ENCODE peak calls at places on chromosomes 5 and 9, in five cellular contexts. F is choroid plexus epithelial cell, E is suprapubic skin, G is nephron progenitor cell, X is astrocyte of the spinal cord. P is an unnamed sample.

GRCh38 chr5:160467555-160468418 is 46.1 kb downstream of the PTTG1 start:
- DNase-seq in E (peak; percentile 86), F (peak; percentile 91), G (peak; percentile 6), X (peak; percentile 85), P (no peak)

GRCh38 chr9:137295313-137296213 is 6.5 kb downstream of the NRARP start:
- DNase-seq in X (no peak), E (no peak), F (peak; percentile 17), G (peak; percentile 78), P (no peak)

GRCh38 chr9:133067813-133068212 is 6.0 kb downstream of the CEL start:
- DNase-seq in E (no peak), G (no peak), F (no peak), X (no peak), P (no peak)

GRCh38 chr5:57937025-57937424 is 454.4 kb upstream of the ACTBL2 start:
- DNase-seq in G (no peak), X (no peak), E (no peak), F (peak; percentile 69), P (no peak)

GRCh38 chr9:21964925-21965385 is 29.2 kb downstream of the CDKN2A start:
- DNase-seq in X (peak; percentile 61), F (peak; percentile 88), G (peak; percentile 25), E (peak; percentile 75), P (no peak)

GRCh38 chr9:130977811-130978221 is 31.2 kb upstream of the LAMC3 start:
- DNase-seq in X (no peak), E (no peak), G (no peak), F (no peak), P (no peak)

GRCh38 chr9:125391704-125392103 is 130.1 kb downstream of the GAPVD1 start:
- DNase-seq in X (no peak), E (no peak), F (no peak), G (no peak), P (no peak)

GRCh38 chr9:78357165-78357873 is 60.4 kb downstream of the PSAT1 start:
- DNase-seq in E (no peak), X (no peak), G (no peak), F (no peak), P (no peak)

GRCh38 chr9:127637322-127637847 is 25.3 kb downstream of the STXBP1 start:
- DNase-seq in G (no peak), F (peak; percentile 88), E (no peak), X (peak; percentile 51), P (peak; percentile 16)

GRCh38 chr9:116287721-116288120 is 134.1 kb downstream of the PAPPA start:
- DNase-seq in X (peak; percentile 60), G (no peak), E (no peak), F (peak; percentile 54), P (no peak)

GRCh38 chr9:135536166-135536565 is 9.8 kb upstream of the OBP2A start:
- DNase-seq in F (peak; percentile 83), E (peak; percentile 72), G (no peak), X (peak; percentile 29), P (peak; percentile 59)

GRCh38 chr5:93677344-93678021 is 63.9 kb downstream of the POU5F2 start:
- DNase-seq in E (no peak), G (peak; percentile 68), F (peak; percentile 96), X (peak; percentile 96), P (peak; percentile 79)

GRCh38 chr9:132485454-132485853 is 75.4 kb downstream of the CFAP77 start:
- DNase-seq in G (no peak), E (no peak), F (no peak), X (no peak), P (no peak)

GRCh38 chr5:137666109-137666850 is 69.6 kb downstream of the KLHL3 start:
- DNase-seq in E (no peak), G (no peak), X (peak; percentile 20), F (peak; percentile 56), P (no peak)

GRCh38 chr5:124719346-124719967 is 27.0 kb downstream of the ZNF608 start:
- DNase-seq in F (no peak), E (no peak), X (no peak), G (no peak), P (no peak)

GRCh38 chr5:157714480-157714879 is 16.7 kb upstream of the THG1L start:
- DNase-seq in G (no peak), F (no peak), E (no peak), X (no peak), P (no peak)

GRCh38 chr5:119291877-119292276 is 63.9 kb upstream of the TNFAIP8 start:
- DNase-seq in F (no peak), X (no peak), G (no peak), E (no peak), P (no peak)

GRCh38 chr9:133702798-133703570 is 35.2 kb downstream of the SARDH start:
- DNase-seq in E (no peak), G (peak; percentile 7), X (no peak), F (no peak), P (no peak)

GRCh38 chr9:94855919-94856318 is 129.4 kb downstream of the AOPEP start:
- DNase-seq in F (no peak), E (no peak), G (no peak), X (peak; percentile 37), P (no peak)

GRCh38 chr5:74865293-74865798 is 841 bp downstream of the FAM169A start:
- DNase-seq in E (no peak), F (no peak), G (peak; percentile 22), X (no peak), P (no peak)

GRCh38 chr9:14315754-14316573 is 2.0 kb upstream of the NFIB start:
- DNase-seq in G (peak; percentile 40), F (peak; percentile 63), E (no peak), X (peak; percentile 47), P (no peak)

GRCh38 chr5:126918624-126918957 is 111.8 kb downstream of the MARCHF3 start:
- DNase-seq in E (no peak), X (no peak), F (no peak), G (no peak), P (no peak)

GRCh38 chr9:105280730-105281129 is 36.3 kb downstream of the SLC44A1 start:
- DNase-seq in E (no peak), X (no peak), G (no peak), F (no peak), P (no peak)

GRCh38 chr9:85892406-85892805 is 48.5 kb upstream of the NAA35 start:
- DNase-seq in F (no peak), E (no peak), G (no peak), X (no peak), P (no peak)

GRCh38 chr9:109248133-109248581 is 72.7 kb downstream of the EPB41L4B start:
- DNase-seq in G (peak; percentile 15), X (no peak), E (no peak), F (peak; percentile 27), P (no peak)
- TF ChIP-seq CTCF in G (no peak), X (peak; percentile 36), E (no peak), F (peak; percentile 51), P (peak; percentile 28)

GRCh38 chr9:98260635-98261034 is 5.2 kb upstream of the TBC1D2 start:
- DNase-seq in X (no peak), G (no peak), E (no peak), F (no peak), P (no peak)

GRCh38 chr9:98259791-98260190 is 4.3 kb upstream of the TBC1D2 start:
- DNase-seq in X (no peak), G (no peak), E (no peak), F (no peak), P (no peak)

GRCh38 chr9:98263482-98264357 is 8.3 kb upstream of the TBC1D2 start:
- DNase-seq in E (no peak), F (peak; percentile 91), G (peak; percentile 79), X (peak; percentile 81), P (peak; percentile 29)

GRCh38 chr9:98263080-98263479 is 7.6 kb upstream of the TBC1D2 start:
- DNase-seq in G (no peak), F (no peak), E (no peak), X (no peak), P (no peak)

GRCh38 chr9:98262056-98262455 is 6.6 kb upstream of the TBC1D2 start:
- DNase-seq in X (no peak), E (no peak), G (no peak), F (peak; percentile 32), P (no peak)
- TF ChIP-seq CTCF in X (no peak), E (no peak), G (no peak), F (no peak), P (no peak)

GRCh38 chr5:83563631-83564030 is 92.1 kb downstream of the VCAN start:
- DNase-seq in E (no peak), F (peak; percentile 45), G (no peak), X (no peak), P (no peak)

GRCh38 chr5:83567741-83568530 is 96.4 kb downstream of the VCAN start:
- DNase-seq in E (no peak), X (peak; percentile 95), G (no peak), F (peak; percentile 97), P (peak; percentile 84)

GRCh38 chr5:83562817-83563557 is 91.4 kb downstream of the VCAN start:
- DNase-seq in F (peak; percentile 62), X (no peak), G (no peak), E (no peak), P (no peak)

GRCh38 chr5:83562207-83562606 is 90.7 kb downstream of the VCAN start:
- DNase-seq in E (no peak), G (no peak), X (no peak), F (peak; percentile 39), P (no peak)

DNA sequence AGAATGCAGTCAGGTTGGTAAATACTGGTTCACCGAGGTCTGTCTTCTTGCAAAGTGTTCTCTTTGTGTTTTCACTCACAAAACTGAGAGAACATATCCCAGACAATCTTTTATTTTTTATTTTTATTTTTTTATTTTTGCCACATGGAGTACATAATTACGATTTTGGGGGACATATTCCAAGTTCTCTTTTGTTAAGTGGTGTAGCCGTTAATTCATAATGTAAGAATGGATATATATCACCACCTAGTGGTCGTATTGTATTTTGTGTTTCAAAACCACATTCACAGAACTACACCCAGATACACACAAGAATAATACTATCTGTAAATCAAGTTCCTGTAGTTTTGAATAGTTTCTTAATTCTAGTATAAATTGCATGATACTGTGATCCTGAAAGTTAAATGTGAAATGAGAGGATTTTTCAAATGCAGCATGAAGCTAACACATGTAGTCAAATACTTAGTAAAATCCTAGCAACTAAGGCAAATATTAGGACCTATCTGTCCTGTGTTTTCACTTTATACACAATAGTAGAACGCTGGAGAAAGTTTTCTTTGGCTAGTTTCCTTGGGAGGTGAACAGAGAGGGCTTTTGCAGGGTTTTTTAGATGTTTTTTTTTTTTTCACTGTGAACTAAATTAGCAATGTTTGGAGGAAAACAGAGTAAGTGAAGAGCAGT is 92.7 kb downstream of the VCAN start:
- DNase-seq in F (peak; percentile 81), G (no peak), E (no peak), X (peak; percentile 65), P (no peak)
- TF ChIP-seq CTCF in F (peak; percentile 52), G (peak; percentile 64), E (no peak), X (peak; percentile 35), P (peak; percentile 10)

GRCh38 chr9:87498046-87498815 is 564 bp downstream of the DAPK1 start:
- DNase-seq in X (peak; percentile 30), G (peak; percentile 77), F (peak; percentile 32), E (no peak), P (no peak)
- TF ChIP-seq CTCF in X (peak; percentile 23), G (peak; percentile 23), F (peak; percentile 26), E (no peak), P (no peak)